ENCODE peak calls at places on chromosomes 2 and 18, in eight cellular contexts. E, D, Z, H, F, Q, O and A are unnamed samples.

GRCh38 chr2:90207454-90208058 is 1516.1 kb downstream of the RPIA start:
- DNase-seq in E (peak), D (no peak), Z (no peak), H (peak), F (peak), Q (no peak), O (no peak), A (no peak)

GRCh38 chr18:22176282-22176621 is 6.9 kb downstream of the GATA6 start:
- DNase-seq in E (no peak), D (no peak), Z (no peak), H (no peak), F (no peak), Q (no peak), O (no peak), A (no peak)

GRCh38 chr2:7014201-7014640 is 97.0 kb downstream of the RNF144A start:
- DNase-seq in E (peak), D (no peak), Z (no peak), H (peak), F (no peak), Q (no peak), O (no peak), A (no peak)

GRCh38 chr2:234243871-234244565 is 193.5 kb downstream of the SPP2 start:
- DNase-seq in E (no peak), D (no peak), Z (no peak), H (peak), F (no peak), Q (no peak), O (no peak), A (no peak)

GRCh38 chr2:72154386-72154785 is 6.7 kb upstream of the CYP26B1 start:
- DNase-seq in E (no peak), D (no peak), Z (no peak), H (no peak), F (no peak), Q (no peak), O (no peak), A (no peak)

GRCh38 chr2:151350579-151351195 is 6.7 kb upstream of the TNFAIP6 start:
- DNase-seq in E (no peak), D (no peak), Z (no peak), H (no peak), F (no peak), Q (peak), O (no peak), A (no peak)

GRCh38 chr2:70002241-70002896 is 40.9 kb upstream of the ASPRV1 start:
- DNase-seq in E (no peak), D (no peak), Z (no peak), H (no peak), F (no peak), Q (no peak), O (no peak), A (no peak)

GRCh38 chr18:374735-375168 is 106.9 kb upstream of the THOC1 start:
- DNase-seq in E (no peak), D (no peak), Z (peak), H (no peak), F (no peak), Q (no peak), O (no peak), A (no peak)

GRCh38 chr2:168192839-168193616 is 54.4 kb downstream of the STK39 start:
- DNase-seq in E (no peak), D (no peak), Z (no peak), H (peak), F (peak), Q (no peak), O (no peak), A (no peak)

GRCh38 chr2:210028178-210028577 is 25.7 kb downstream of the RPE start:
- DNase-seq in E (no peak), D (no peak), Z (no peak), H (no peak), F (no peak), Q (no peak), O (no peak), A (no peak)

GRCh38 chr2:235467586-235467985 is 26.3 kb upstream of the AGAP1 start:
- DNase-seq in E (no peak), D (peak), Z (no peak), H (peak), F (peak), Q (peak), O (no peak), A (no peak)

GRCh38 chr2:26843041-26843440 is 4.9 kb upstream of the DPYSL5 start:
- DNase-seq in E (no peak), D (no peak), Z (no peak), H (no peak), F (no peak), Q (no peak), O (no peak), A (no peak)

GRCh38 chr18:36849288-36850011 is 20.5 kb downstream of the KIAA1328 start:
- DNase-seq in E (no peak), D (peak), Z (no peak), H (peak), F (no peak), Q (no peak), O (peak), A (no peak)

GRCh38 chr18:2824865-2825264 is 21.9 kb upstream of the EMILIN2 start:
- DNase-seq in E (no peak), D (no peak), Z (no peak), H (no peak), F (no peak), Q (no peak), O (no peak), A (no peak)

GRCh38 chr2:179417436-179417949 is 152.9 kb upstream of the SESTD1 start:
- DNase-seq in E (no peak), D (no peak), Z (no peak), H (no peak), F (no peak), Q (no peak), O (no peak), A (no peak)

GRCh38 chr18:23094411-23095165 is 40.7 kb upstream of the CABLES1 start:
- DNase-seq in E (no peak), D (no peak), Z (peak), H (no peak), F (no peak), Q (no peak), O (no peak), A (no peak)

GRCh38 chr2:24926602-24927252 is 6.7 kb upstream of the ADCY3 start:
- DNase-seq in E (no peak), D (no peak), Z (peak), H (peak), F (peak), Q (no peak), O (no peak), A (peak)

GRCh38 chr2:37415128-37415817 is 70.8 kb downstream of the QPCT start:
- DNase-seq in E (peak), D (peak), Z (no peak), H (peak), F (peak), Q (peak), O (no peak), A (no peak)

GRCh38 chr2:203934006-203934632 is 2.4 kb upstream of the ICOS start:
- DNase-seq in E (no peak), D (no peak), Z (no peak), H (peak), F (no peak), Q (no peak), O (no peak), A (no peak)

GRCh38 chr2:224221455-224221913 is 180.4 kb downstream of the FAM124B start:
- DNase-seq in E (no peak), D (peak), Z (no peak), H (peak), F (peak), Q (peak), O (peak), A (peak)

GRCh38 chr18:51537487-51537886 is 340.0 kb upstream of the MEX3C start:
- DNase-seq in E (peak), D (no peak), Z (no peak), H (peak), F (peak), Q (peak), O (no peak), A (no peak)

GRCh38 chr2:139645617-139646016 is 865.4 kb upstream of the NXPH2 start:
- DNase-seq in E (no peak), D (no peak), Z (no peak), H (no peak), F (no peak), Q (no peak), O (no peak), A (no peak)

GRCh38 chr2:162890690-162891311 is 52.2 kb upstream of the KCNH7 start:
- DNase-seq in E (peak), D (peak), Z (no peak), H (peak), F (peak), Q (peak), O (peak), A (no peak)

GRCh38 chr2:157897106-157897971 is 21.2 kb upstream of the ACVR1 start:
- DNase-seq in E (no peak), D (no peak), Z (no peak), H (no peak), F (no peak), Q (no peak), O (no peak), A (no peak)
- H3K4me3 ChIP-seq in E (no peak), D (no peak), Z (no peak), H (no peak), F (no peak), Q (no peak), O (no peak), A (no peak)

GRCh38 chr2:63047534-63048281 is 2.9 kb upstream of the OTX1 start:
- DNase-seq in E (peak), D (no peak), Z (peak), H (no peak), F (peak), Q (no peak), O (no peak), A (no peak)
- H3K4me3 ChIP-seq in E (no peak), D (no peak), Z (no peak), H (no peak), F (peak), Q (no peak), O (no peak), A (peak)

DNA sequence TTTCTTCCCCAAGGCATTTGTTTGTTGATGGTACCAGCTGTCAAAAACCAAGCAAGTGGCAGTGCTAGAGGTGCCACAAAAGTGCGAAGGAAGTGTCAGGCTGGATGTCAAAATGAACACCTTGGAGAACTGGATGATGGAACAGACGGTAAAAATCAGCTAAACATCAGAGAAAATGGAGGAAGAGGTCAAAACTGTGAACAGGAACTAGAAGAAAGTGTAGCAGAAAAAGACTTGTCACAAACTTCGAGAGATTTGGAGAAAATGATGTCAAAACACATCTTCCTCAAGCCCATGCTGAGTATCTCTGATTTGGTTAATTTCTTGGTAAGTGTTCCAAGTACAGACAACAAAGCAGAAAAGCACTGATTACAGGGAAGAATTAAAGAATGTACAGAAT is 25.3 kb upstream of the CEP68 start:
- DNase-seq in E (no peak), D (no peak), Z (no peak), H (no peak), F (no peak), Q (no peak), O (no peak), A (no peak)
- H3K4me3 ChIP-seq in E (no peak), D (no peak), Z (no peak), H (no peak), F (no peak), Q (no peak), O (no peak), A (no peak)

GRCh38 chr18:34158881-34159690 is 65.6 kb downstream of the NOL4 start:
- DNase-seq in E (peak), D (peak), Z (peak), H (peak), F (peak), Q (no peak), O (no peak), A (no peak)
- H3K4me3 ChIP-seq in E (peak), D (no peak), Z (peak), H (peak), F (no peak), Q (no peak), O (peak), A (no peak)

GRCh38 chr18:59719533-59720325 is 22.5 kb upstream of the CCBE1 start:
- DNase-seq in E (no peak), D (peak), Z (no peak), H (peak), F (no peak), Q (no peak), O (peak), A (no peak)
- H3K4me3 ChIP-seq in E (no peak), D (no peak), Z (no peak), H (no peak), F (no peak), Q (no peak), O (no peak), A (no peak)

GRCh38 chr2:101699939-101700442 is 2.5 kb downstream of the MAP4K4 start:
- DNase-seq in E (no peak), D (peak), Z (no peak), H (no peak), F (peak), Q (peak), O (no peak), A (no peak)
- H3K4me3 ChIP-seq in E (peak), D (peak), Z (peak), H (peak), F (peak), Q (peak), O (peak), A (peak)

GRCh38 chr2:177178797-177179196 is 33.8 kb upstream of the HNRNPA3 start:
- DNase-seq in E (no peak), D (no peak), Z (no peak), H (no peak), F (no peak), Q (no peak), O (no peak), A (no peak)
- H3K4me3 ChIP-seq in E (no peak), D (no peak), Z (no peak), H (no peak), F (no peak), Q (no peak), O (no peak), A (no peak)

GRCh38 chr2:58157754-58158153 is 83.4 kb downstream of the FANCL start:
- DNase-seq in E (no peak), D (no peak), Z (no peak), H (no peak), F (no peak), Q (no peak), O (no peak), A (no peak)

GRCh38 chr2:58155160-58155778 is 85.9 kb downstream of the FANCL start:
- DNase-seq in E (no peak), D (no peak), Z (no peak), H (no peak), F (no peak), Q (no peak), O (no peak), A (no peak)

DNA sequence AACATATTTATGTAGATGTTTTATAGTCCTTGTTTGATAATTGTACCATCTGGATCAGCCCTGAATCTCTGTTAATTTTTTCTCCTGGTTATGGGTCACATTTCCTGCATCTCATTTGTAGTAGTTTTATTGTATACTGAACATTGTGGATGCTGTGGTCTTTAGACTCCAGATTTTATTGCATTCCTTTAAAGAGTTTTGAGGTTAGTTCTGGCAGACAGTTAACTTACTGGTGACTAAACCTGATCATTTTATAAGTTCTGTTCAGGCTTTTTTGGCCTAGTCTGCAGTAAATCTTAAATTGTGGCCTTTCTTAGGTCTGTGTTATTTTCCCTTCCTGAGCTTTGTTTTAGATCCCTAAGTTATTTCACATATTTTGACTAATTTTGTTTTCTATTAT is 84.3 kb downstream of the FANCL start:
- DNase-seq in E (no peak), D (peak), Z (no peak), H (peak), F (no peak), Q (no peak), O (peak), A (no peak)
- H3K4me3 ChIP-seq in E (no peak), D (no peak), Z (no peak), H (no peak), F (no peak), Q (no peak), O (no peak), A (no peak)